ENCODE peak calls at places on chromosomes 7 and 10, in eight cellular contexts. K is stimulated activated CD8-positive, alpha-beta memory T cell treated with anti-CD3 and anti-CD28 coated beads, Interleukin-15, amount 100 ng/mL, for 1 hour; X is MCF 10A; Q is GM12865; C is activated effector memory CD4-positive, alpha-beta T cell treated with anti-CD3 and anti-CD28 coated beads, Interleukin-2, amount 50 U/mL, for 16 hours; L is mucosa of descending colon; F is iris pigment epithelial cell; B is mesendoderm. A is an unnamed sample.

GRCh38 chr10:30463944-30464451 is 30.0 kb downstream of the MAP3K8 start:
- DNase-seq in X (peak; percentile 64), B (peak; percentile 10), L (no peak), Q (no peak), C (no peak), F (peak; percentile 45), K (no peak), A (no peak)

GRCh38 chr7:154794147-154794780 is 208.7 kb downstream of the PAXIP1 start:
- DNase-seq in B (peak; percentile 76), X (no peak), L (no peak), K (no peak), C (no peak), Q (peak; percentile 11), F (no peak), A (no peak)

GRCh38 chr7:128705891-128706333 is 33.2 kb upstream of the CALU start:
- DNase-seq in Q (no peak), F (peak; percentile 18), L (no peak), C (no peak), K (no peak), X (peak; percentile 5), B (peak; percentile 51), A (no peak)

GRCh38 chr10:97412891-97413304 is 11.8 kb upstream of the RRP12 start:
- DNase-seq in B (no peak), L (no peak), C (peak; percentile 83), X (peak; percentile 84), F (peak; percentile 58), Q (peak; percentile 33), K (no peak), A (no peak)

GRCh38 chr7:137209151-137209822 is 134.2 kb downstream of the PTN start:
- DNase-seq in K (no peak), C (no peak), X (no peak), L (no peak), F (peak; percentile 1), Q (no peak), B (no peak), A (no peak)

GRCh38 chr7:83161186-83161585 is 1.5 kb downstream of the PCLO start:
- DNase-seq in X (no peak), F (no peak), Q (no peak), C (no peak), K (no peak), L (no peak), B (peak; percentile 24), A (no peak)

GRCh38 chr7:114885836-114886235 is 36.1 kb upstream of the MDFIC start:
- DNase-seq in F (peak; percentile 32), X (no peak), Q (no peak), C (no peak), B (no peak), L (no peak), K (no peak), A (no peak)

GRCh38 chr10:77036993-77037734 is 600.4 kb downstream of the KCNMA1 start:
- DNase-seq in X (peak; percentile 34), F (peak; percentile 12), K (no peak), C (no peak), L (no peak), B (peak; percentile 87), Q (peak; percentile 41), A (no peak)

GRCh38 chr7:70303780-70304179 is 705.5 kb downstream of the AUTS2 start:
- DNase-seq in B (peak; percentile 10), Q (peak; percentile 15), L (no peak), C (no peak), K (no peak), X (no peak), F (no peak), A (no peak)

GRCh38 chr10:60937022-60937421 is 7.0 kb downstream of the RHOBTB1 start:
- DNase-seq in B (no peak), X (no peak), K (no peak), F (no peak), C (no peak), L (no peak), Q (no peak), A (no peak)

GRCh38 chr7:158759749-158760444 is 55.3 kb upstream of the NCAPG2 start:
- DNase-seq in C (no peak), Q (no peak), B (no peak), L (no peak), X (no peak), K (no peak), F (no peak), A (no peak)

GRCh38 chr10:114550756-114551290 is 107.3 kb downstream of the ABLIM1 start:
- DNase-seq in L (no peak), F (peak; percentile 21), Q (no peak), K (no peak), B (peak; percentile 8), X (peak; percentile 39), C (no peak), A (no peak)

GRCh38 chr10:44993226-44993921 is 7.3 kb upstream of the ZNF22 start:
- DNase-seq in K (no peak), X (no peak), L (peak; percentile 41), C (no peak), Q (no peak), F (no peak), B (no peak), A (no peak)

GRCh38 chr7:95723583-95724180 is 48.7 kb upstream of the DYNC1I1 start:
- DNase-seq in K (no peak), C (no peak), F (peak; percentile 57), B (peak; percentile 76), X (peak; percentile 67), L (no peak), Q (peak; percentile 38), A (peak; percentile 9)